ENCODE peak calls at places on chromosomes 5 and 9, in eight cellular contexts. One of them, this sample, is unnamed. For H3K4me1, the result is how much of the 10 kb centered on the place peaks cover.

GRCh38 chr9:32550046-32550608 is 2.0 kb upstream of the SMIM27 start:
- DNase-seq in mammary epithelial cell: peak
- DNase-seq in osteoblast: peak
- DNase-seq in pancreas: no peak
- DNase-seq in right lobe of liver: no peak
- DNase-seq in SK-N-SH: peak
- DNase-seq in body of pancreas: no peak
- DNase-seq in lower lobe of right lung: no peak
- DNase-seq in this sample: no peak

GRCh38 chr9:77750284-77750683 is 102.2 kb upstream of the GNA14 start:
- DNase-seq in mammary epithelial cell: no peak
- DNase-seq in osteoblast: peak
- DNase-seq in pancreas: no peak
- DNase-seq in right lobe of liver: no peak
- DNase-seq in SK-N-SH: peak
- DNase-seq in body of pancreas: no peak
- DNase-seq in lower lobe of right lung: no peak
- DNase-seq in this sample: no peak

GRCh38 chr5:68315679-68316271 is 100.2 kb downstream of the PIK3R1 start:
- DNase-seq in mammary epithelial cell: peak
- DNase-seq in osteoblast: no peak
- DNase-seq in pancreas: no peak
- DNase-seq in right lobe of liver: peak
- DNase-seq in SK-N-SH: no peak
- DNase-seq in body of pancreas: no peak
- DNase-seq in lower lobe of right lung: no peak
- DNase-seq in this sample: no peak

GRCh38 chr5:60538955-60539866 is 160.8 kb downstream of the DEPDC1B start:
- DNase-seq in mammary epithelial cell: no peak
- DNase-seq in osteoblast: no peak
- DNase-seq in pancreas: no peak
- DNase-seq in right lobe of liver: no peak
- DNase-seq in SK-N-SH: no peak
- DNase-seq in body of pancreas: no peak
- DNase-seq in lower lobe of right lung: no peak
- DNase-seq in this sample: no peak

GRCh38 chr5:151068571-151069197 is 12.2 kb downstream of the TNIP1 start:
- DNase-seq in mammary epithelial cell: no peak
- DNase-seq in osteoblast: no peak
- DNase-seq in pancreas: no peak
- DNase-seq in right lobe of liver: no peak
- DNase-seq in SK-N-SH: no peak
- DNase-seq in body of pancreas: no peak
- DNase-seq in lower lobe of right lung: no peak
- DNase-seq in this sample: no peak

GRCh38 chr5:3194141-3194540 is 401.5 kb upstream of the IRX1 start:
- DNase-seq in mammary epithelial cell: peak
- DNase-seq in osteoblast: no peak
- DNase-seq in pancreas: no peak
- DNase-seq in right lobe of liver: no peak
- DNase-seq in SK-N-SH: no peak
- DNase-seq in body of pancreas: no peak
- DNase-seq in lower lobe of right lung: no peak
- DNase-seq in this sample: no peak

GRCh38 chr5:67085616-67086015 is 111.0 kb downstream of the CD180 start:
- DNase-seq in mammary epithelial cell: no peak
- DNase-seq in osteoblast: no peak
- DNase-seq in pancreas: no peak
- DNase-seq in right lobe of liver: no peak
- DNase-seq in SK-N-SH: no peak
- DNase-seq in body of pancreas: no peak
- DNase-seq in lower lobe of right lung: no peak
- DNase-seq in this sample: no peak

GRCh38 chr9:111961575-111961974 is 65.0 kb downstream of the UGCG start:
- DNase-seq in mammary epithelial cell: no peak
- DNase-seq in osteoblast: no peak
- DNase-seq in pancreas: peak
- DNase-seq in right lobe of liver: no peak
- DNase-seq in SK-N-SH: no peak
- DNase-seq in body of pancreas: peak
- DNase-seq in lower lobe of right lung: no peak
- DNase-seq in this sample: no peak

GRCh38 chr5:137336565-137337120 is 162.5 kb downstream of the SPOCK1 start:
- DNase-seq in mammary epithelial cell: no peak
- DNase-seq in osteoblast: no peak
- DNase-seq in pancreas: no peak
- DNase-seq in right lobe of liver: no peak
- DNase-seq in SK-N-SH: no peak
- DNase-seq in body of pancreas: no peak
- DNase-seq in lower lobe of right lung: no peak
- DNase-seq in this sample: no peak

GRCh38 chr5:158718738-158719505 is 380.8 kb downstream of the EBF1 start:
- DNase-seq in mammary epithelial cell: no peak
- DNase-seq in osteoblast: peak
- DNase-seq in pancreas: no peak
- DNase-seq in right lobe of liver: no peak
- DNase-seq in SK-N-SH: no peak
- DNase-seq in body of pancreas: no peak
- DNase-seq in lower lobe of right lung: no peak
- DNase-seq in this sample: no peak

GRCh38 chr5:172558076-172558990 is 82.7 kb upstream of the NEURL1B start:
- DNase-seq in mammary epithelial cell: no peak
- DNase-seq in osteoblast: no peak
- DNase-seq in pancreas: no peak
- DNase-seq in right lobe of liver: no peak
- DNase-seq in SK-N-SH: no peak
- DNase-seq in body of pancreas: no peak
- DNase-seq in lower lobe of right lung: no peak
- DNase-seq in this sample: no peak

GRCh38 chr5:173581408-173582197 is 34.8 kb downstream of the BOD1 start:
- DNase-seq in mammary epithelial cell: no peak
- DNase-seq in osteoblast: no peak
- DNase-seq in pancreas: peak
- DNase-seq in right lobe of liver: no peak
- DNase-seq in SK-N-SH: peak
- DNase-seq in body of pancreas: peak
- DNase-seq in lower lobe of right lung: no peak
- DNase-seq in this sample: peak

GRCh38 chr9:126696764-126697145 is 83.0 kb downstream of the LMX1B start:
- DNase-seq in mammary epithelial cell: no peak
- DNase-seq in osteoblast: peak
- DNase-seq in pancreas: no peak
- DNase-seq in right lobe of liver: no peak
- DNase-seq in SK-N-SH: peak
- DNase-seq in body of pancreas: no peak
- DNase-seq in lower lobe of right lung: no peak
- DNase-seq in this sample: no peak

GRCh38 chr9:70352802-70353201 is 61.7 kb downstream of the KLF9 start:
- DNase-seq in mammary epithelial cell: no peak
- DNase-seq in osteoblast: peak
- DNase-seq in pancreas: no peak
- DNase-seq in right lobe of liver: no peak
- DNase-seq in SK-N-SH: no peak
- DNase-seq in body of pancreas: no peak
- DNase-seq in lower lobe of right lung: no peak
- DNase-seq in this sample: no peak

GRCh38 chr5:149174847-149175234 is 33.5 kb downstream of the ABLIM3 start:
- DNase-seq in mammary epithelial cell: no peak
- DNase-seq in osteoblast: no peak
- DNase-seq in pancreas: no peak
- DNase-seq in right lobe of liver: no peak
- DNase-seq in SK-N-SH: no peak
- DNase-seq in body of pancreas: no peak
- DNase-seq in lower lobe of right lung: no peak
- DNase-seq in this sample: no peak

GRCh38 chr9:123860603-123861002 is 69.3 kb downstream of the DENND1A start:
- DNase-seq in mammary epithelial cell: no peak
- DNase-seq in osteoblast: no peak
- DNase-seq in pancreas: no peak
- DNase-seq in right lobe of liver: no peak
- DNase-seq in SK-N-SH: no peak
- DNase-seq in body of pancreas: no peak
- DNase-seq in lower lobe of right lung: no peak
- DNase-seq in this sample: no peak

GRCh38 chr9:132827366-132827765 is 50.7 kb downstream of the AK8 start:
- DNase-seq in mammary epithelial cell: no peak
- DNase-seq in osteoblast: no peak
- DNase-seq in pancreas: no peak
- DNase-seq in right lobe of liver: no peak
- DNase-seq in SK-N-SH: no peak
- DNase-seq in body of pancreas: no peak
- DNase-seq in lower lobe of right lung: no peak
- DNase-seq in this sample: no peak

GRCh38 chr9:34417734-34418133 is 40.6 kb downstream of the FAM219A start:
- DNase-seq in mammary epithelial cell: no peak
- DNase-seq in osteoblast: no peak
- DNase-seq in pancreas: no peak
- DNase-seq in right lobe of liver: no peak
- DNase-seq in SK-N-SH: no peak
- DNase-seq in body of pancreas: no peak
- DNase-seq in lower lobe of right lung: no peak
- DNase-seq in this sample: no peak

GRCh38 chr9:121464968-121465367 is 34.7 kb downstream of the GGTA1 start:
- DNase-seq in mammary epithelial cell: no peak
- DNase-seq in osteoblast: peak
- DNase-seq in pancreas: no peak
- DNase-seq in right lobe of liver: no peak
- DNase-seq in SK-N-SH: no peak
- DNase-seq in body of pancreas: no peak
- DNase-seq in lower lobe of right lung: no peak
- DNase-seq in this sample: no peak

GRCh38 chr9:137785704-137786161 is 91.8 kb upstream of the CACNA1B start:
- DNase-seq in mammary epithelial cell: no peak
- DNase-seq in osteoblast: peak
- DNase-seq in pancreas: no peak
- DNase-seq in right lobe of liver: no peak
- DNase-seq in SK-N-SH: no peak
- DNase-seq in body of pancreas: no peak
- DNase-seq in lower lobe of right lung: no peak
- DNase-seq in this sample: no peak

GRCh38 chr9:15271403-15271802 is 35.6 kb downstream of the TTC39B start:
- DNase-seq in mammary epithelial cell: no peak
- DNase-seq in osteoblast: no peak
- DNase-seq in pancreas: no peak
- DNase-seq in right lobe of liver: no peak
- DNase-seq in SK-N-SH: no peak
- DNase-seq in body of pancreas: no peak
- DNase-seq in lower lobe of right lung: no peak
- DNase-seq in this sample: no peak

GRCh38 chr5:134586866-134587524 is 45.6 kb downstream of the SAR1B start:
- DNase-seq in mammary epithelial cell: peak
- DNase-seq in osteoblast: peak
- DNase-seq in pancreas: peak
- DNase-seq in right lobe of liver: peak
- DNase-seq in SK-N-SH: peak
- DNase-seq in body of pancreas: peak
- DNase-seq in lower lobe of right lung: peak
- DNase-seq in this sample: peak
- H3K4me3 ChIP-seq in mammary epithelial cell: no peak
- H3K4me3 ChIP-seq in osteoblast: peak
- H3K4me3 ChIP-seq in pancreas: no peak
- H3K4me3 ChIP-seq in right lobe of liver: no peak
- H3K4me3 ChIP-seq in SK-N-SH: no peak
- H3K4me3 ChIP-seq in body of pancreas: no peak
- H3K4me3 ChIP-seq in lower lobe of right lung: peak
- H3K4me3 ChIP-seq in this sample: no peak

GRCh38 chr5:177355162-177355867 is 2.4 kb upstream of the RGS14 start:
- DNase-seq in mammary epithelial cell: no peak
- DNase-seq in osteoblast: no peak
- DNase-seq in pancreas: no peak
- DNase-seq in right lobe of liver: peak
- DNase-seq in SK-N-SH: no peak
- DNase-seq in body of pancreas: no peak
- DNase-seq in lower lobe of right lung: no peak
- DNase-seq in this sample: no peak

GRCh38 chr5:177353093-177353492 is 1.6 kb upstream of the LMAN2 start:
- DNase-seq in mammary epithelial cell: no peak
- DNase-seq in osteoblast: peak
- DNase-seq in pancreas: no peak
- DNase-seq in right lobe of liver: no peak
- DNase-seq in SK-N-SH: no peak
- DNase-seq in body of pancreas: no peak
- DNase-seq in lower lobe of right lung: no peak
- DNase-seq in this sample: no peak

GRCh38 chr5:177354256-177354655 is 2.8 kb upstream of the LMAN2 start:
- DNase-seq in mammary epithelial cell: no peak
- DNase-seq in osteoblast: no peak
- DNase-seq in pancreas: no peak
- DNase-seq in right lobe of liver: peak
- DNase-seq in SK-N-SH: no peak
- DNase-seq in body of pancreas: no peak
- DNase-seq in lower lobe of right lung: no peak
- DNase-seq in this sample: no peak

GRCh38 chr5:177355868-177356168 is 1.9 kb upstream of the RGS14 start:
- DNase-seq in mammary epithelial cell: no peak
- DNase-seq in osteoblast: peak
- DNase-seq in pancreas: no peak
- DNase-seq in right lobe of liver: no peak
- DNase-seq in SK-N-SH: no peak
- DNase-seq in body of pancreas: no peak
- DNase-seq in lower lobe of right lung: no peak
- DNase-seq in this sample: no peak

DNA sequence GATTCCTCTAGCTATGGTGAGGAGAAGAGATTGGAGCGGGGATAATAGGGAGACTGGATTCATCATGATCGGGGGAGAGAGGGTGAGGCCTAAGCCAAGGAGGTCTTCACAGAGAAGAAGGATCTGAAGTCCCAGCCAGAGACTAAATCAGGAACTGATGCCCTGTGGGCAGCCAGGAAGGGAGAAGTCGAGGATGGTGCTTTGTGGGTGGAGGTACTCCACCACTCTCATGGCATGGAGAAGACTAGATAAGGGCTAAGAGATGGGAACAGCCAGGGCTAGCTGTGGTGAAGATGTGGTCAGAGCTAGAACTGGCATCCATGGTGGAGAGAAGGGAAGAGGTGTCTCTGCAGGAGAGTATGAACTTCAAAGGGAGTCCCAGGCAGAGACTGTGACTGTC is 3.0 kb upstream of the RGS14 start:
- DNase-seq in mammary epithelial cell: no peak
- DNase-seq in osteoblast: peak
- DNase-seq in pancreas: no peak
- DNase-seq in right lobe of liver: peak
- DNase-seq in SK-N-SH: no peak
- DNase-seq in body of pancreas: no peak
- DNase-seq in lower lobe of right lung: no peak
- DNase-seq in this sample: no peak
- H3K4me1 ChIP-seq in mammary epithelial cell: under half
- H3K4me1 ChIP-seq in osteoblast: under half
- H3K4me1 ChIP-seq in pancreas: under half
- H3K4me1 ChIP-seq in right lobe of liver: half or more
- H3K4me1 ChIP-seq in SK-N-SH: under half
- H3K4me1 ChIP-seq in body of pancreas: under half
- H3K4me1 ChIP-seq in lower lobe of right lung: under half
- H3K4me1 ChIP-seq in this sample: under half

GRCh38 chr9:37800631-37801286 is at the start of gene DCAF10:
- DNase-seq in mammary epithelial cell: peak
- DNase-seq in osteoblast: peak
- DNase-seq in pancreas: peak
- DNase-seq in right lobe of liver: peak
- DNase-seq in SK-N-SH: peak
- DNase-seq in body of pancreas: peak
- DNase-seq in lower lobe of right lung: peak
- DNase-seq in this sample: peak
- TF ChIP-seq CTCF in mammary epithelial cell: no peak
- TF ChIP-seq CTCF in osteoblast: no peak
- TF ChIP-seq CTCF in pancreas: no peak
- TF ChIP-seq CTCF in right lobe of liver: peak
- TF ChIP-seq CTCF in SK-N-SH: no peak
- TF ChIP-seq CTCF in body of pancreas: peak
- TF ChIP-seq CTCF in lower lobe of right lung: no peak
- TF ChIP-seq CTCF in this sample: no peak

GRCh38 chr9:80076105-80076504 is 504.3 kb downstream of the TLE4 start:
- DNase-seq in mammary epithelial cell: no peak
- DNase-seq in osteoblast: no peak
- DNase-seq in pancreas: no peak
- DNase-seq in right lobe of liver: no peak
- DNase-seq in SK-N-SH: no peak
- DNase-seq in body of pancreas: no peak
- DNase-seq in lower lobe of right lung: no peak
- DNase-seq in this sample: no peak
- H3K4me3 ChIP-seq in mammary epithelial cell: no peak
- H3K4me3 ChIP-seq in osteoblast: no peak
- H3K4me3 ChIP-seq in pancreas: no peak
- H3K4me3 ChIP-seq in right lobe of liver: no peak
- H3K4me3 ChIP-seq in SK-N-SH: no peak
- H3K4me3 ChIP-seq in body of pancreas: no peak
- H3K4me3 ChIP-seq in lower lobe of right lung: no peak
- H3K4me3 ChIP-seq in this sample: no peak